ENCODE peak calls at places on chromosomes 12 and 14, in seven cellular contexts. One of them, this sample, is unnamed. For H3K4me1, the result is how much of the 10 kb centered on the place peaks cover.

GRCh38 chr14:20652996-20653975 is 11.8 kb upstream of the OR6S1 start:
- DNase-seq in spleen: peak
- DNase-seq in GM12878: peak
- DNase-seq in GM23338: peak
- DNase-seq in stomach: no peak
- DNase-seq in sigmoid colon: no peak
- DNase-seq in H1: peak
- DNase-seq in this sample: peak

GRCh38 chr12:9961106-9961505 is 10.1 kb upstream of the CLEC12A start:
- DNase-seq in GM23338: no peak
- DNase-seq in spleen: no peak
- DNase-seq in stomach: no peak
- DNase-seq in H1: no peak
- DNase-seq in GM12878: no peak
- DNase-seq in sigmoid colon: no peak
- DNase-seq in this sample: no peak

GRCh38 chr12:21323736-21324135 is 11.0 kb downstream of the SLCO1A2 start:
- DNase-seq in H1: no peak
- DNase-seq in spleen: no peak
- DNase-seq in GM23338: peak
- DNase-seq in GM12878: no peak
- DNase-seq in sigmoid colon: no peak
- DNase-seq in stomach: no peak
- DNase-seq in this sample: no peak

GRCh38 chr14:81313200-81313599 is 86.9 kb downstream of the STON2 start:
- DNase-seq in GM23338: no peak
- DNase-seq in stomach: no peak
- DNase-seq in H1: no peak
- DNase-seq in sigmoid colon: no peak
- DNase-seq in GM12878: no peak
- DNase-seq in spleen: no peak
- DNase-seq in this sample: no peak

GRCh38 chr12:124727244-124727673 is 136.4 kb downstream of the SCARB1 start:
- DNase-seq in stomach: peak
- DNase-seq in GM12878: no peak
- DNase-seq in spleen: peak
- DNase-seq in GM23338: no peak
- DNase-seq in sigmoid colon: peak
- DNase-seq in H1: no peak
- DNase-seq in this sample: no peak

GRCh38 chr12:104673294-104674062 is 216.7 kb downstream of the CHST11 start:
- DNase-seq in sigmoid colon: no peak
- DNase-seq in stomach: no peak
- DNase-seq in spleen: no peak
- DNase-seq in GM12878: no peak
- DNase-seq in H1: no peak
- DNase-seq in GM23338: no peak
- DNase-seq in this sample: no peak

GRCh38 chr14:68253878-68254528 is 434.4 kb downstream of the RAD51B start:
- DNase-seq in GM12878: no peak
- DNase-seq in GM23338: peak
- DNase-seq in stomach: no peak
- DNase-seq in H1: no peak
- DNase-seq in sigmoid colon: no peak
- DNase-seq in spleen: no peak
- DNase-seq in this sample: no peak

GRCh38 chr14:51419685-51420084 is 179.6 kb downstream of the TMX1 start:
- DNase-seq in GM12878: no peak
- DNase-seq in stomach: no peak
- DNase-seq in GM23338: no peak
- DNase-seq in spleen: no peak
- DNase-seq in H1: no peak
- DNase-seq in sigmoid colon: no peak
- DNase-seq in this sample: no peak

GRCh38 chr14:95409472-95410307 is 90.0 kb upstream of the CLMN start:
- DNase-seq in stomach: no peak
- DNase-seq in H1: no peak
- DNase-seq in spleen: peak
- DNase-seq in GM12878: no peak
- DNase-seq in sigmoid colon: no peak
- DNase-seq in GM23338: no peak
- DNase-seq in this sample: no peak

GRCh38 chr12:93484315-93484981 is 17.1 kb downstream of the MRPL42 start:
- DNase-seq in sigmoid colon: no peak
- DNase-seq in GM12878: no peak
- DNase-seq in H1: no peak
- DNase-seq in stomach: no peak
- DNase-seq in spleen: no peak
- DNase-seq in GM23338: no peak
- DNase-seq in this sample: no peak

GRCh38 chr12:67640863-67641262 is 7.7 kb upstream of the DYRK2 start:
- DNase-seq in stomach: no peak
- DNase-seq in H1: no peak
- DNase-seq in sigmoid colon: no peak
- DNase-seq in spleen: no peak
- DNase-seq in GM12878: no peak
- DNase-seq in GM23338: no peak
- DNase-seq in this sample: no peak

GRCh38 chr12:125247477-125247876 is 182.2 kb downstream of the AACS start:
- DNase-seq in spleen: no peak
- DNase-seq in stomach: no peak
- DNase-seq in GM12878: no peak
- DNase-seq in sigmoid colon: no peak
- DNase-seq in H1: no peak
- DNase-seq in GM23338: no peak
- DNase-seq in this sample: no peak

GRCh38 chr12:115132145-115132544 is 448.2 kb upstream of the TBX3 start:
- DNase-seq in spleen: no peak
- DNase-seq in GM12878: no peak
- DNase-seq in H1: no peak
- DNase-seq in sigmoid colon: no peak
- DNase-seq in GM23338: no peak
- DNase-seq in stomach: no peak
- DNase-seq in this sample: no peak

GRCh38 chr14:73623504-73623903 is 11.2 kb downstream of the ACOT6 start:
- DNase-seq in GM12878: no peak
- DNase-seq in stomach: no peak
- DNase-seq in sigmoid colon: no peak
- DNase-seq in GM23338: peak
- DNase-seq in H1: no peak
- DNase-seq in spleen: no peak
- DNase-seq in this sample: no peak

GRCh38 chr12:32296541-32296940 is 102.8 kb upstream of the FGD4 start:
- DNase-seq in H1: no peak
- DNase-seq in GM23338: no peak
- DNase-seq in GM12878: no peak
- DNase-seq in sigmoid colon: no peak
- DNase-seq in stomach: no peak
- DNase-seq in spleen: no peak
- DNase-seq in this sample: no peak

GRCh38 chr14:99570542-99571302 is 33.3 kb downstream of the CCDC85C start:
- DNase-seq in stomach: no peak
- DNase-seq in spleen: no peak
- DNase-seq in GM12878: no peak
- DNase-seq in sigmoid colon: no peak
- DNase-seq in H1: no peak
- DNase-seq in GM23338: peak
- DNase-seq in this sample: no peak

GRCh38 chr14:49463146-49463545 is 123.0 kb downstream of the RPS29 start:
- DNase-seq in H1: no peak
- DNase-seq in stomach: no peak
- DNase-seq in GM23338: no peak
- DNase-seq in GM12878: no peak
- DNase-seq in sigmoid colon: no peak
- DNase-seq in spleen: no peak
- DNase-seq in this sample: no peak

GRCh38 chr14:51540364-51540763 is 111.3 kb upstream of the FRMD6 start:
- DNase-seq in GM12878: no peak
- DNase-seq in GM23338: no peak
- DNase-seq in H1: no peak
- DNase-seq in sigmoid colon: no peak
- DNase-seq in spleen: no peak
- DNase-seq in stomach: no peak
- DNase-seq in this sample: no peak

DNA sequence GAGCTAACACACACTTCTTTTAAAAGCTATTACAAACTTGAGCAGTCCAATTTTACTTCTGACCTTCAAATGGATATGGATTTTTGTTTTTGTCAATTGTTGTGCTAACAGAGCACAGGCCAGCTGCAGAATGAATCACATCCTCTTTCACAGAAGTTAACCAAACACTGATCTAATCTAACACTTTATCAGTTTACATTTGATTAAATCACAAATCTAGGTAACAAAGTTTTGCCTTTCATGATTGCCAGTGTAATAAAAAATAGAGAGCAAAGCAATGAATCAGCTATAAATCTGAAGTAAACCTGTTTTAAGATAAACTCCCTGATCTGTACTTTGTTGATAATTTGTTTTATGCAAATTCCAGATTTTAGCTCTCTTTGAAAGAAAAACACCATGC is 273.1 kb upstream of the RGS6 start:
- DNase-seq in H1: no peak
- DNase-seq in spleen: no peak
- DNase-seq in stomach: no peak
- DNase-seq in GM12878: no peak
- DNase-seq in sigmoid colon: no peak
- DNase-seq in GM23338: no peak
- DNase-seq in this sample: no peak
- TF ChIP-seq POLR2AphosphoS5 in H1: no peak
- TF ChIP-seq POLR2AphosphoS5 in spleen: no peak
- TF ChIP-seq POLR2AphosphoS5 in stomach: no peak
- TF ChIP-seq POLR2AphosphoS5 in GM12878: no peak
- TF ChIP-seq POLR2AphosphoS5 in sigmoid colon: no peak
- TF ChIP-seq POLR2AphosphoS5 in GM23338: no peak
- TF ChIP-seq POLR2AphosphoS5 in this sample: no peak

DNA sequence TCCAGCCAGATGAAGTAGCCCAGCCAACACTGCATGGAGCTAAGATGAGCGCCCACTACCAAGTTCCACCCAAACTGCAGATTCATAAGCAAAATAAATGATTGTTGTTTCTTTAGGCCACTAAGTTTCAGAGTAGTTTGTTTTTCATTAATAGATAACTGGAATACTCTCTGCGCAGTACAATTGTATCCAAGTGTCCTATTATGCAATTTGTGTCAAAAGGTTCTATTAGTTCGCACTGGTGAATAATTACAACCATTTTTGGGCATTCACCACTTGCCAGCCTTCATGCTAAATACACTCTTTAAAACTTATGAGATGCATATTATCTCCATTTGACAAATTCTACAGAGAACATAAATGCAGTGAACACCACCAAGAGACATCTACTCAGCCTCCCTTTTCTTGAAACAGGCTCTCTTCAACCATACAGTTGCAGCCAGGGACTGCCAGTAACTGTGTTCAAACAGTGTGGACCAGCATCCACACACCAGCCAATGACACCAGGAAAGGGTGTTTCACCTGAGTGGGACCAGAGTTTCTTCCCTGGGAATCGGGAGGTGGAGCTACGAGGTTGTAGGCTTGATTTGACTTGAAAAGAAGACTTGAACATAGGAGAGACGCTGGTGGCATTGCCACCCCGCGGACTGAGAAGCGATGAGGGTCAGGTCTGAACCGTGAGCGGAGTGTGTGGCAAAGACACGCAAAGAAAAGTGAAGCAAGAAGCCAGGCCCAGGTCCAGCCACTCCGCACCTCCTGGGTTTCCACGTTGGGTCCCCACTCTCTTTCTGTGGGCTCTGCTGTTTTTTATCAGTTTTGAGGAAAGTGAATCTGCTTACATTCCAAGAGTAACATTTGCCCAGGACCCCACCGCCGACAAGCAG is 53.0 kb upstream of the FZD10 start:
- DNase-seq in sigmoid colon: no peak
- DNase-seq in stomach: no peak
- DNase-seq in GM12878: no peak
- DNase-seq in GM23338: no peak
- DNase-seq in H1: no peak
- DNase-seq in spleen: no peak
- DNase-seq in this sample: no peak
- H3K4me1 ChIP-seq in sigmoid colon: under half
- H3K4me1 ChIP-seq in stomach: under half
- H3K4me1 ChIP-seq in GM12878: under half
- H3K4me1 ChIP-seq in GM23338: under half
- H3K4me1 ChIP-seq in H1: under half
- H3K4me1 ChIP-seq in spleen: under half
- H3K4me1 ChIP-seq in this sample: under half

GRCh38 chr12:16020034-16020433 is 108.9 kb downstream of the DERA start:
- DNase-seq in H1: no peak
- DNase-seq in GM12878: no peak
- DNase-seq in spleen: no peak
- DNase-seq in GM23338: no peak
- DNase-seq in stomach: no peak
- DNase-seq in sigmoid colon: no peak
- DNase-seq in this sample: no peak
- TF ChIP-seq POLR2AphosphoS5 in H1: no peak
- TF ChIP-seq POLR2AphosphoS5 in GM12878: no peak
- TF ChIP-seq POLR2AphosphoS5 in spleen: no peak
- TF ChIP-seq POLR2AphosphoS5 in GM23338: no peak
- TF ChIP-seq POLR2AphosphoS5 in stomach: no peak
- TF ChIP-seq POLR2AphosphoS5 in sigmoid colon: no peak
- TF ChIP-seq POLR2AphosphoS5 in this sample: no peak

GRCh38 chr14:105064721-105065143 is 498 bp downstream of the GPR132 start:
- DNase-seq in GM12878: no peak
- DNase-seq in GM23338: no peak
- DNase-seq in stomach: no peak
- DNase-seq in H1: no peak
- DNase-seq in spleen: peak
- DNase-seq in sigmoid colon: peak
- DNase-seq in this sample: no peak

GRCh38 chr14:105065280-105066228 is at the start of gene GPR132:
- DNase-seq in sigmoid colon: peak
- DNase-seq in GM23338: no peak
- DNase-seq in spleen: peak
- DNase-seq in GM12878: peak
- DNase-seq in stomach: peak
- DNase-seq in H1: no peak
- DNase-seq in this sample: no peak

GRCh38 chr14:105063041-105063440 is 2.2 kb downstream of the GPR132 start:
- DNase-seq in stomach: no peak
- DNase-seq in GM23338: no peak
- DNase-seq in sigmoid colon: no peak
- DNase-seq in spleen: peak
- DNase-seq in H1: no peak
- DNase-seq in GM12878: no peak
- DNase-seq in this sample: no peak

GRCh38 chr14:105062048-105062433 is 3.2 kb downstream of the GPR132 start:
- DNase-seq in spleen: peak
- DNase-seq in sigmoid colon: no peak
- DNase-seq in H1: no peak
- DNase-seq in stomach: no peak
- DNase-seq in GM12878: no peak
- DNase-seq in GM23338: no peak
- DNase-seq in this sample: no peak

DNA sequence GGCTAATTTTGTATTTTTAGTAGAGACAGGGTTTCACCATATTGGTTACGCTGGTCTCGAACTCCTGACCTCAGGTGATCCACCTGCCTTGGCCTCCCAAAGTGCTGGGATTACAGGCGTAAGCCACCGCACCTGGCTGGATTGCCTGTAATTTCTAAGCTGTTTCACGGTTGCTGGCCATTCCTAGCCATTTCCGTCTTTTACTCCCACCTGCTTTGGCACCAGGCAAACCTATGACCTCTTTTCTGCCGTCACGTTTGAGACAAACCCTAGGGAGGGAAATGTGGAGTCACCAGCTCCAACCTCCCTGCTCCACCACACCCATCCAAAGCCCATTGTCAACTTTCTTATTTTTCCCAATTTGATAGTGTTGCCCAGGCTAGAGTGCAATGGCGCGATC is 1.2 kb downstream of the GPR132 start:
- DNase-seq in H1: no peak
- DNase-seq in stomach: no peak
- DNase-seq in sigmoid colon: no peak
- DNase-seq in spleen: no peak
- DNase-seq in GM12878: no peak
- DNase-seq in GM23338: no peak
- DNase-seq in this sample: no peak
- H3K4me1 ChIP-seq in H1: under half
- H3K4me1 ChIP-seq in stomach: under half
- H3K4me1 ChIP-seq in sigmoid colon: under half
- H3K4me1 ChIP-seq in spleen: half or more
- H3K4me1 ChIP-seq in GM12878: half or more
- H3K4me1 ChIP-seq in GM23338: under half
- H3K4me1 ChIP-seq in this sample: under half

This sample was measured in esophagus muscularis mucosa.